ENCODE peak calls at places on chromosome 9, in four cellular contexts. One of them, this sample, is unnamed.

GRCh38 chr9:111662851-111663823 is 1.7 kb downstream of the GNG10 start:
- DNase-seq in stimulated activated effector memory CD8-positive, alpha-beta T cell treated with anti-CD3 and anti-CD28 coated beads, Interleukin-12 subunit alpha, Interleukin-12 subunit beta, amount 100 ng/mL, for 72 hours: no peak
- DNase-seq in SK-MEL-5: no peak
- DNase-seq in cardiac fibroblast: no peak
- DNase-seq in this sample: peak

GRCh38 chr9:91732187-91733005 is 217.6 kb downstream of the ROR2 start:
- DNase-seq in cardiac fibroblast: no peak
- DNase-seq in stimulated activated effector memory CD8-positive, alpha-beta T cell treated with anti-CD3 and anti-CD28 coated beads, Interleukin-12 subunit alpha, Interleukin-12 subunit beta, amount 100 ng/mL, for 72 hours: no peak
- DNase-seq in SK-MEL-5: no peak
- DNase-seq in this sample: no peak

GRCh38 chr9:7209990-7210389 is 452.2 kb downstream of the KDM4C start:
- DNase-seq in stimulated activated effector memory CD8-positive, alpha-beta T cell treated with anti-CD3 and anti-CD28 coated beads, Interleukin-12 subunit alpha, Interleukin-12 subunit beta, amount 100 ng/mL, for 72 hours: no peak
- DNase-seq in SK-MEL-5: no peak
- DNase-seq in cardiac fibroblast: no peak
- DNase-seq in this sample: no peak

GRCh38 chr9:121285835-121286687 is 18.1 kb downstream of the GSN start:
- DNase-seq in SK-MEL-5: peak
- DNase-seq in cardiac fibroblast: peak
- DNase-seq in stimulated activated effector memory CD8-positive, alpha-beta T cell treated with anti-CD3 and anti-CD28 coated beads, Interleukin-12 subunit alpha, Interleukin-12 subunit beta, amount 100 ng/mL, for 72 hours: no peak
- DNase-seq in this sample: no peak

GRCh38 chr9:124500028-124500795 is 7.0 kb downstream of the NR5A1 start:
- DNase-seq in SK-MEL-5: no peak
- DNase-seq in stimulated activated effector memory CD8-positive, alpha-beta T cell treated with anti-CD3 and anti-CD28 coated beads, Interleukin-12 subunit alpha, Interleukin-12 subunit beta, amount 100 ng/mL, for 72 hours: no peak
- DNase-seq in cardiac fibroblast: no peak
- DNase-seq in this sample: no peak

GRCh38 chr9:70587143-70587710 is 172.8 kb upstream of the KLF9 start:
- DNase-seq in SK-MEL-5: no peak
- DNase-seq in cardiac fibroblast: peak
- DNase-seq in stimulated activated effector memory CD8-positive, alpha-beta T cell treated with anti-CD3 and anti-CD28 coated beads, Interleukin-12 subunit alpha, Interleukin-12 subunit beta, amount 100 ng/mL, for 72 hours: no peak
- DNase-seq in this sample: no peak

GRCh38 chr9:19935422-19935821 is 146.6 kb upstream of the SLC24A2 start:
- DNase-seq in SK-MEL-5: no peak
- DNase-seq in stimulated activated effector memory CD8-positive, alpha-beta T cell treated with anti-CD3 and anti-CD28 coated beads, Interleukin-12 subunit alpha, Interleukin-12 subunit beta, amount 100 ng/mL, for 72 hours: no peak
- DNase-seq in cardiac fibroblast: no peak
- DNase-seq in this sample: no peak

GRCh38 chr9:110143969-110144545 is 63.9 kb downstream of the C9orf152 start:
- DNase-seq in SK-MEL-5: no peak
- DNase-seq in cardiac fibroblast: no peak
- DNase-seq in stimulated activated effector memory CD8-positive, alpha-beta T cell treated with anti-CD3 and anti-CD28 coated beads, Interleukin-12 subunit alpha, Interleukin-12 subunit beta, amount 100 ng/mL, for 72 hours: no peak
- DNase-seq in this sample: no peak

GRCh38 chr9:76161103-76161502 is 233.1 kb downstream of the RFK start:
- DNase-seq in cardiac fibroblast: no peak
- DNase-seq in SK-MEL-5: no peak
- DNase-seq in stimulated activated effector memory CD8-positive, alpha-beta T cell treated with anti-CD3 and anti-CD28 coated beads, Interleukin-12 subunit alpha, Interleukin-12 subunit beta, amount 100 ng/mL, for 72 hours: no peak
- DNase-seq in this sample: no peak

GRCh38 chr9:81754245-81754644 is 64.9 kb upstream of the TLE1 start:
- DNase-seq in SK-MEL-5: no peak
- DNase-seq in stimulated activated effector memory CD8-positive, alpha-beta T cell treated with anti-CD3 and anti-CD28 coated beads, Interleukin-12 subunit alpha, Interleukin-12 subunit beta, amount 100 ng/mL, for 72 hours: no peak
- DNase-seq in cardiac fibroblast: peak
- DNase-seq in this sample: no peak

GRCh38 chr9:113454914-113455761 is 8.4 kb upstream of the RGS3 start:
- DNase-seq in cardiac fibroblast: peak
- DNase-seq in SK-MEL-5: peak
- DNase-seq in stimulated activated effector memory CD8-positive, alpha-beta T cell treated with anti-CD3 and anti-CD28 coated beads, Interleukin-12 subunit alpha, Interleukin-12 subunit beta, amount 100 ng/mL, for 72 hours: no peak
- DNase-seq in this sample: no peak

GRCh38 chr9:94545940-94546339 is 8.9 kb upstream of the PCAT7 start:
- DNase-seq in cardiac fibroblast: no peak
- DNase-seq in SK-MEL-5: no peak
- DNase-seq in stimulated activated effector memory CD8-positive, alpha-beta T cell treated with anti-CD3 and anti-CD28 coated beads, Interleukin-12 subunit alpha, Interleukin-12 subunit beta, amount 100 ng/mL, for 72 hours: no peak
- DNase-seq in this sample: no peak

GRCh38 chr9:504921-505821 is 290.5 kb downstream of the DOCK8 start:
- DNase-seq in stimulated activated effector memory CD8-positive, alpha-beta T cell treated with anti-CD3 and anti-CD28 coated beads, Interleukin-12 subunit alpha, Interleukin-12 subunit beta, amount 100 ng/mL, for 72 hours: peak
- DNase-seq in SK-MEL-5: no peak
- DNase-seq in cardiac fibroblast: no peak
- DNase-seq in this sample: peak